ENCODE peak calls at places on chromosomes 16 and 17, in nine cellular contexts. One of them, this sample, is unnamed.

GRCh38 chr16:84741351-84741791 is 41.6 kb downstream of the USP10 start:
- DNase-seq in mesendoderm: no peak
- DNase-seq in kidney: no peak
- DNase-seq in SK-N-SH: no peak
- DNase-seq in fibroblast of lung: peak; percentile 33
- DNase-seq in endodermal cell: no peak
- DNase-seq in adipocyte: peak; percentile 42
- DNase-seq in K562: no peak
- DNase-seq in astrocyte: no peak
- DNase-seq in this sample: no peak

GRCh38 chr16:66103245-66103644 is 263.2 kb upstream of the CDH5 start:
- DNase-seq in mesendoderm: no peak
- DNase-seq in kidney: no peak
- DNase-seq in SK-N-SH: no peak
- DNase-seq in fibroblast of lung: peak; percentile 14
- DNase-seq in endodermal cell: no peak
- DNase-seq in adipocyte: peak; percentile 23
- DNase-seq in K562: no peak
- DNase-seq in astrocyte: no peak
- DNase-seq in this sample: no peak

GRCh38 chr17:3983945-3984484 is 19.8 kb upstream of the ATP2A3 start:
- DNase-seq in mesendoderm: peak; percentile 83
- DNase-seq in kidney: peak; percentile 80
- DNase-seq in SK-N-SH: peak; percentile 25
- DNase-seq in fibroblast of lung: peak; percentile 20
- DNase-seq in endodermal cell: peak; percentile 66
- DNase-seq in adipocyte: no peak
- DNase-seq in K562: no peak
- DNase-seq in astrocyte: no peak
- DNase-seq in this sample: no peak

GRCh38 chr16:19997264-19997663 is 76.4 kb downstream of the GPR139 start:
- DNase-seq in mesendoderm: no peak
- DNase-seq in kidney: no peak
- DNase-seq in SK-N-SH: no peak
- DNase-seq in fibroblast of lung: no peak
- DNase-seq in endodermal cell: no peak
- DNase-seq in adipocyte: no peak
- DNase-seq in K562: no peak
- DNase-seq in astrocyte: no peak
- DNase-seq in this sample: no peak

GRCh38 chr17:58306131-58306951 is 22.3 kb downstream of the TSPOAP1 start:
- DNase-seq in mesendoderm: no peak
- DNase-seq in kidney: peak; percentile 55
- DNase-seq in SK-N-SH: peak; percentile 28
- DNase-seq in fibroblast of lung: no peak
- DNase-seq in endodermal cell: no peak
- DNase-seq in adipocyte: no peak
- DNase-seq in K562: no peak
- DNase-seq in astrocyte: no peak
- DNase-seq in this sample: no peak

GRCh38 chr17:38861399-38861843 is 7.9 kb upstream of the RPL23 start:
- DNase-seq in mesendoderm: peak; percentile 78
- DNase-seq in kidney: no peak
- DNase-seq in SK-N-SH: no peak
- DNase-seq in fibroblast of lung: no peak
- DNase-seq in endodermal cell: peak; percentile 79
- DNase-seq in adipocyte: no peak
- DNase-seq in K562: peak; percentile 75
- DNase-seq in astrocyte: no peak
- DNase-seq in this sample: no peak

GRCh38 chr17:19554393-19554792 is 20.7 kb downstream of the SLC47A1 start:
- DNase-seq in mesendoderm: no peak
- DNase-seq in kidney: no peak
- DNase-seq in SK-N-SH: no peak
- DNase-seq in fibroblast of lung: no peak
- DNase-seq in endodermal cell: no peak
- DNase-seq in adipocyte: no peak
- DNase-seq in K562: no peak
- DNase-seq in astrocyte: no peak
- DNase-seq in this sample: no peak

GRCh38 chr16:20928774-20929411 is 28.3 kb downstream of the LYRM1 start:
- DNase-seq in mesendoderm: no peak
- DNase-seq in kidney: no peak
- DNase-seq in SK-N-SH: no peak
- DNase-seq in fibroblast of lung: peak; percentile 37
- DNase-seq in endodermal cell: no peak
- DNase-seq in adipocyte: peak; percentile 65
- DNase-seq in K562: no peak
- DNase-seq in astrocyte: peak; percentile 30
- DNase-seq in this sample: no peak

GRCh38 chr17:45361976-45362375 is 45.2 kb upstream of the MAP3K14 start:
- DNase-seq in mesendoderm: no peak
- DNase-seq in kidney: no peak
- DNase-seq in SK-N-SH: peak; percentile 6
- DNase-seq in fibroblast of lung: no peak
- DNase-seq in endodermal cell: peak; percentile 37
- DNase-seq in adipocyte: no peak
- DNase-seq in K562: no peak
- DNase-seq in astrocyte: no peak
- DNase-seq in this sample: no peak

GRCh38 chr16:27326738-27327585 is 13.2 kb downstream of the IL4R start:
- DNase-seq in mesendoderm: peak; percentile 99
- DNase-seq in kidney: peak; percentile 95
- DNase-seq in SK-N-SH: peak; percentile 40
- DNase-seq in fibroblast of lung: peak; percentile 98
- DNase-seq in endodermal cell: peak; percentile 99
- DNase-seq in adipocyte: peak; percentile 96
- DNase-seq in K562: no peak
- DNase-seq in astrocyte: peak; percentile 92
- DNase-seq in this sample: peak; percentile 44

GRCh38 chr17:18954321-18954720 is 2.4 kb downstream of the SLC5A10 start:
- DNase-seq in mesendoderm: no peak
- DNase-seq in kidney: peak; percentile 55
- DNase-seq in SK-N-SH: no peak
- DNase-seq in fibroblast of lung: no peak
- DNase-seq in endodermal cell: peak; percentile 49
- DNase-seq in adipocyte: no peak
- DNase-seq in K562: no peak
- DNase-seq in astrocyte: no peak
- DNase-seq in this sample: no peak

GRCh38 chr17:62807812-62808575 is at the start of gene MARCHF10:
- DNase-seq in mesendoderm: peak; percentile 42
- DNase-seq in kidney: peak; percentile 85
- DNase-seq in SK-N-SH: peak; percentile 68
- DNase-seq in fibroblast of lung: no peak
- DNase-seq in endodermal cell: peak; percentile 88
- DNase-seq in adipocyte: no peak
- DNase-seq in K562: peak; percentile 52
- DNase-seq in astrocyte: no peak
- DNase-seq in this sample: no peak

GRCh38 chr17:67243284-67243683 is 1.7 kb downstream of the HELZ start:
- DNase-seq in mesendoderm: no peak
- DNase-seq in kidney: no peak
- DNase-seq in SK-N-SH: no peak
- DNase-seq in fibroblast of lung: no peak
- DNase-seq in endodermal cell: no peak
- DNase-seq in adipocyte: peak; percentile 34
- DNase-seq in K562: no peak
- DNase-seq in astrocyte: no peak
- DNase-seq in this sample: no peak
- H3K9ac ChIP-seq in mesendoderm: peak overlapping the region; percentile 35
- H3K9ac ChIP-seq in kidney: peak overlapping the region; percentile 25
- H3K9ac ChIP-seq in SK-N-SH: no peak overlapping the region
- H3K9ac ChIP-seq in fibroblast of lung: no peak overlapping the region
- H3K9ac ChIP-seq in endodermal cell: peak overlapping the region; percentile 98
- H3K9ac ChIP-seq in adipocyte: peak overlapping the region; percentile 95
- H3K9ac ChIP-seq in K562: no peak overlapping the region
- H3K9ac ChIP-seq in astrocyte: peak overlapping the region; percentile 96
- H3K9ac ChIP-seq in this sample: peak overlapping the region; percentile 95

GRCh38 chr17:78134899-78135385 is 4.4 kb downstream of the TMC8 start:
- DNase-seq in mesendoderm: no peak
- DNase-seq in kidney: no peak
- DNase-seq in SK-N-SH: no peak
- DNase-seq in fibroblast of lung: no peak
- DNase-seq in endodermal cell: no peak
- DNase-seq in adipocyte: no peak
- DNase-seq in K562: no peak
- DNase-seq in astrocyte: no peak
- DNase-seq in this sample: no peak
- H3K9ac ChIP-seq in mesendoderm: no peak overlapping the region
- H3K9ac ChIP-seq in kidney: no peak overlapping the region
- H3K9ac ChIP-seq in SK-N-SH: no peak overlapping the region
- H3K9ac ChIP-seq in fibroblast of lung: no peak overlapping the region
- H3K9ac ChIP-seq in endodermal cell: no peak overlapping the region
- H3K9ac ChIP-seq in adipocyte: no peak overlapping the region
- H3K9ac ChIP-seq in K562: peak overlapping the region; percentile 60
- H3K9ac ChIP-seq in astrocyte: no peak overlapping the region
- H3K9ac ChIP-seq in this sample: no peak overlapping the region

GRCh38 chr16:81384006-81384405 is 60.6 kb upstream of the CMIP start:
- DNase-seq in mesendoderm: peak; percentile 30
- DNase-seq in kidney: no peak
- DNase-seq in SK-N-SH: no peak
- DNase-seq in fibroblast of lung: no peak
- DNase-seq in endodermal cell: no peak
- DNase-seq in adipocyte: peak; percentile 82
- DNase-seq in K562: no peak
- DNase-seq in astrocyte: peak; percentile 32
- DNase-seq in this sample: no peak
- H3K9ac ChIP-seq in mesendoderm: no peak overlapping the region
- H3K9ac ChIP-seq in kidney: no peak overlapping the region
- H3K9ac ChIP-seq in SK-N-SH: no peak overlapping the region
- H3K9ac ChIP-seq in fibroblast of lung: no peak overlapping the region
- H3K9ac ChIP-seq in endodermal cell: no peak overlapping the region
- H3K9ac ChIP-seq in adipocyte: no peak overlapping the region
- H3K9ac ChIP-seq in K562: no peak overlapping the region
- H3K9ac ChIP-seq in astrocyte: no peak overlapping the region
- H3K9ac ChIP-seq in this sample: no peak overlapping the region

DNA sequence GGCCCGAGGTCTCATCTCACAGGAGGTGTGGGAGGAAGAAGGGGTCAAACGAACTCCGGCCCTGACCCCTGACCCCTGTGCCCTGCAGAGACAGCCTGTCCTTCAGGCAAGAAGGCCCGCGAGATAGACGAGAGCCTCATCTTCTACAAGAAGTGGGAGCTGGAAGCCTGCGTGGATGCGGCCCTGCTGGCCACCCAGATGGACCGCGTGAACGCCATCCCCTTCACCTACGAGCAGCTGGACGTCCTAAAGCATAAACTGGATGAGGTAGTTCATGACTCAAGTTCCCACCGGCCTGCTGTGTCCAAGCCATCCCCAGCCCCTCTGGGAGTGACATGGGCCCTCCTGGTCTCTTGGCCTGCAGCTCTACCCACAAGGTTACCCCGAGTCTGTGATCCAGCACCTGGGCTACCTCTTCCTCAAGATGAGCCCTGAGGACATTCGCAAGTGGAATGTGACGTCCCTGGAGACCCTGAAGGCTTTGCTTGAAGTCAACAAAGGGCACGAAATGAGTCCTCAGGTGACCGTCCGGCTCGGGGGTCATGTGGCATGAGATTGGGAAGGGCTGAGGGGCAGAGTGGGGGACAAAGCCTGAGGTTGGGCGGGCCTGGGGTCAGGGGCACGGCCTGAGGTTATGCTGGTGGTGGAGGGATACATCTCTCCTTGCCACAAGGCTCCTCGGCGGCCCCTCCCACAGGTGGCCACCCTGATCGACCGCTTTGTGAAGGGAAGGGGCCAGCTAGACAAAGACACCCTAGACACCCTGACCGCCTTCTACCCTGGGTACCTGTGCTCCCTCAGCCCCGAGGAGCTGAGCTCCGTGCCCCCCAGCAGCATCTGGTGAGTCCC is 5.7 kb downstream of the MSLN start:
- DNase-seq in mesendoderm: no peak
- DNase-seq in kidney: no peak
- DNase-seq in SK-N-SH: no peak
- DNase-seq in fibroblast of lung: no peak
- DNase-seq in endodermal cell: no peak
- DNase-seq in adipocyte: no peak
- DNase-seq in K562: no peak
- DNase-seq in astrocyte: no peak
- DNase-seq in this sample: no peak
- H3K9ac ChIP-seq in mesendoderm: no peak overlapping the region
- H3K9ac ChIP-seq in kidney: no peak overlapping the region
- H3K9ac ChIP-seq in SK-N-SH: no peak overlapping the region
- H3K9ac ChIP-seq in fibroblast of lung: no peak overlapping the region
- H3K9ac ChIP-seq in endodermal cell: no peak overlapping the region
- H3K9ac ChIP-seq in adipocyte: no peak overlapping the region
- H3K9ac ChIP-seq in K562: peak overlapping the region; percentile 61
- H3K9ac ChIP-seq in astrocyte: no peak overlapping the region
- H3K9ac ChIP-seq in this sample: no peak overlapping the region

DNA sequence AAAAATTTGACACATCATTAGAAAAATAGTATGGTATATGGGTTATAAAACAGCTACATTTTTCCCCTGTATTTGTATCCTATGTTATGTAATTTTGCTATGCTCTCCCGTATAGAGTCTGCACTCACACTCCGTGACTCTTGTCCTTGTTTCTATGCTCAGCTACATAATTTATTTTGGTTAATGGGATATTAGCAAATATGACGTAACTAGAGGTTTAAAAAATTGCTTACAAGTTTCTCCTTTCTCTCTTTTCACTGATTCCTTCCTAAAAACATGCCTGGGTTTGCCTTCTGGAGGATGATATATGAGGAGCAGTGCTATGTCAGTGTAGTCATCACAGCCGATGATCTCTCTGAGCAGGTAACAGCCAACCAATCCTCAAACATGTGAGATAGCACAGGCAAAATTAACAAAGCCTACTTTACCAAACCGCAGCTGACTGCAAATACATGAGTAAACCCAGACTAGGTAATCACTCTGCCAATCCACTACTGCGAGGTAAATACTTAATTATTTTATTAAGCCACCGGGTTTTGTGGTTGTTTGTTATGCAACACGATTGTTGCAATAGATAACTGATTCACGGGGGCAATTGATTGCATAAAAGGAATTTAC is 126.9 kb downstream of the KIF2B start:
- DNase-seq in mesendoderm: peak; percentile 10
- DNase-seq in kidney: no peak
- DNase-seq in SK-N-SH: no peak
- DNase-seq in fibroblast of lung: no peak
- DNase-seq in endodermal cell: peak; percentile 49
- DNase-seq in adipocyte: no peak
- DNase-seq in K562: no peak
- DNase-seq in astrocyte: no peak
- DNase-seq in this sample: peak; percentile 54
- H3K9ac ChIP-seq in mesendoderm: no peak overlapping the region
- H3K9ac ChIP-seq in kidney: no peak overlapping the region
- H3K9ac ChIP-seq in SK-N-SH: no peak overlapping the region
- H3K9ac ChIP-seq in fibroblast of lung: no peak overlapping the region
- H3K9ac ChIP-seq in endodermal cell: no peak overlapping the region
- H3K9ac ChIP-seq in adipocyte: no peak overlapping the region
- H3K9ac ChIP-seq in K562: no peak overlapping the region
- H3K9ac ChIP-seq in astrocyte: no peak overlapping the region
- H3K9ac ChIP-seq in this sample: no peak overlapping the region